ENCODE peak calls at places on chromosomes 4 and X, in seven cellular contexts. R is ovary, H is right lobe of liver, A is IMR-90, P is K562, N is body of pancreas, U is tibial artery. C is an unnamed sample.

GRCh38 chrX:69993494-69993893 is 56.2 kb downstream of the AWAT2 start:
- DNase-seq in U (no peak), P (no peak), N (no peak), A (no peak), R (no peak), H (no peak), C (no peak)

GRCh38 chr4:153001626-153002025 is 65.5 kb downstream of the FHDC1 start:
- DNase-seq in N (no peak), U (no peak), H (no peak), A (no peak), P (no peak), R (no peak), C (no peak)

GRCh38 chr4:170109586-170110289 is 20.0 kb upstream of the AADAT start:
- DNase-seq in A (no peak), H (no peak), R (no peak), N (no peak), P (no peak), U (no peak), C (peak)

GRCh38 chr4:172809319-172809718 is 359.3 kb upstream of the GALNT7 start:
- DNase-seq in R (no peak), P (no peak), N (no peak), U (no peak), H (no peak), A (no peak), C (no peak)

GRCh38 chrX:104118765-104119164 is 6.4 kb downstream of the ZCCHC18 start:
- DNase-seq in H (no peak), R (no peak), P (no peak), A (no peak), N (no peak), U (no peak), C (no peak)

GRCh38 chrX:40644821-40645358 is 2.5 kb downstream of the CXorf38 start:
- DNase-seq in A (peak), R (peak), H (peak), P (no peak), U (peak), N (peak), C (peak)

GRCh38 chr4:152628128-152628527 is 51.7 kb downstream of the TMEM154 start:
- DNase-seq in H (no peak), N (no peak), R (no peak), A (no peak), U (no peak), P (no peak), C (peak)

GRCh38 chr4:183408791-183409190 is 35.6 kb upstream of the CDKN2AIP start:
- DNase-seq in H (no peak), A (no peak), U (no peak), P (no peak), N (no peak), R (no peak), C (no peak)

GRCh38 chrX:130539721-130540321 is 138.0 kb downstream of the RBMX2 start:
- DNase-seq in H (no peak), N (peak), U (peak), R (no peak), A (peak), P (peak), C (peak)

GRCh38 chrX:137575596-137576255 is 9.8 kb downstream of the ZIC3 start:
- DNase-seq in R (no peak), N (no peak), A (no peak), P (no peak), U (no peak), H (no peak), C (no peak)

GRCh38 chr4:10015140-10015753 is 6.0 kb downstream of the SLC2A9 start:
- DNase-seq in H (no peak), R (peak), N (peak), U (no peak), P (no peak), A (peak), C (peak)

GRCh38 chr4:160038560-160038959 is 935.7 kb downstream of the RAPGEF2 start:
- DNase-seq in A (no peak), P (no peak), U (no peak), H (no peak), N (no peak), R (no peak), C (no peak)

GRCh38 chrX:47658684-47659515 is at the start of gene UXT:
- DNase-seq in H (peak), U (peak), N (peak), P (peak), A (peak), R (peak), C (peak)

GRCh38 chr4:159281781-159282180 is 178.9 kb downstream of the RAPGEF2 start:
- DNase-seq in N (no peak), H (no peak), U (no peak), A (peak), P (no peak), R (no peak), C (peak)

GRCh38 chrX:24343719-24344118 is 16.7 kb upstream of the SUPT20HL1 start:
- DNase-seq in U (no peak), P (no peak), H (no peak), R (no peak), N (no peak), A (no peak), C (peak)

GRCh38 chr4:67549123-67549522 is 3.8 kb upstream of the CENPC start:
- DNase-seq in N (no peak), U (no peak), H (no peak), R (no peak), A (no peak), P (no peak), C (peak)

GRCh38 chrX:80876877-80877276 is 67.2 kb upstream of the BRWD3 start:
- DNase-seq in U (no peak), H (no peak), N (no peak), R (no peak), A (peak), P (no peak), C (peak)

GRCh38 chr4:184322328-184323025 is 104.8 kb upstream of the ENPP6 start:
- DNase-seq in N (no peak), A (no peak), P (no peak), H (no peak), U (no peak), R (no peak), C (no peak)

GRCh38 chrX:78168065-78168464 is 28.6 kb upstream of the TAF9B start:
- DNase-seq in H (no peak), A (no peak), N (no peak), P (no peak), U (no peak), R (no peak), C (peak)

GRCh38 chrX:30971761-30972603 is 82.9 kb upstream of the TAB3 start:
- DNase-seq in A (peak), N (peak), R (no peak), U (no peak), P (peak), H (no peak), C (peak)

GRCh38 chr4:77146426-77147399 is 10.3 kb upstream of the CCNG2 start:
- DNase-seq in N (no peak), A (no peak), H (no peak), R (no peak), U (no peak), P (no peak), C (no peak)

GRCh38 chr4:56705373-56705772 is 24.3 kb upstream of the HOPX start:
- DNase-seq in P (no peak), N (no peak), U (no peak), H (no peak), A (no peak), R (no peak), C (no peak)

GRCh38 chr4:145907827-145908226 is 30.8 kb downstream of the ZNF827 start:
- DNase-seq in N (no peak), R (no peak), H (no peak), U (no peak), P (no peak), A (peak), C (no peak)

GRCh38 chr4:170990989-170991589 is 822.1 kb upstream of the GALNTL6 start:
- DNase-seq in U (no peak), A (no peak), H (no peak), P (no peak), R (no peak), N (peak), C (no peak)

GRCh38 chr4:139857021-139857420 is 191.4 kb downstream of the MGST2 start:
- DNase-seq in A (peak), U (no peak), P (no peak), H (peak), R (no peak), N (no peak), C (no peak)

GRCh38 chr4:108959497-108959896 is 196.6 kb upstream of the ETNPPL start:
- DNase-seq in H (no peak), N (no peak), P (no peak), U (no peak), R (no peak), A (peak), C (no peak)

GRCh38 chr4:86855572-86855971 is 6.4 kb upstream of the SLC10A6 start:
- DNase-seq in U (no peak), A (peak), H (no peak), N (no peak), P (no peak), R (no peak), C (peak)

GRCh38 chr4:147134536-147135210 is 189.0 kb upstream of the TTC29 start:
- DNase-seq in U (no peak), N (no peak), P (no peak), A (no peak), H (no peak), R (no peak), C (no peak)

GRCh38 chr4:157220026-157220881 is at the start of gene GRIA2:
- DNase-seq in R (no peak), N (peak), H (peak), P (peak), U (no peak), A (peak), C (peak)

GRCh38 chr4:125244848-125245450 is 69.8 kb upstream of the FAT4 start:
- DNase-seq in N (no peak), P (no peak), H (no peak), R (no peak), A (peak), U (no peak), C (peak)

GRCh38 chrX:153477039-153477438 is 6.7 kb upstream of the HAUS7 start:
- DNase-seq in A (peak), R (peak), H (no peak), P (no peak), U (peak), N (no peak), C (peak)

GRCh38 chr4:22906046-22906445 is 213.3 kb downstream of the GBA3 start:
- DNase-seq in U (no peak), P (no peak), R (no peak), N (no peak), H (no peak), A (no peak), C (no peak)

GRCh38 chrX:145178268-145178667 is 69.0 kb upstream of the SPANXN1 start:
- DNase-seq in A (no peak), U (no peak), P (peak), H (no peak), R (no peak), N (no peak), C (no peak)

GRCh38 chrX:55816023-55816422 is 98.5 kb downstream of the RRAGB start:
- DNase-seq in A (no peak), H (no peak), U (no peak), R (no peak), N (no peak), P (no peak), C (no peak)

GRCh38 chr4:182089326-182089725 is 153.9 kb upstream of the TENM3 start:
- DNase-seq in A (no peak), H (no peak), N (peak), U (no peak), R (no peak), P (no peak), C (peak)
- TF ChIP-seq CTCF in A (no peak), H (peak), N (peak), U (no peak), R (no peak), P (peak), C (no peak)

DNA sequence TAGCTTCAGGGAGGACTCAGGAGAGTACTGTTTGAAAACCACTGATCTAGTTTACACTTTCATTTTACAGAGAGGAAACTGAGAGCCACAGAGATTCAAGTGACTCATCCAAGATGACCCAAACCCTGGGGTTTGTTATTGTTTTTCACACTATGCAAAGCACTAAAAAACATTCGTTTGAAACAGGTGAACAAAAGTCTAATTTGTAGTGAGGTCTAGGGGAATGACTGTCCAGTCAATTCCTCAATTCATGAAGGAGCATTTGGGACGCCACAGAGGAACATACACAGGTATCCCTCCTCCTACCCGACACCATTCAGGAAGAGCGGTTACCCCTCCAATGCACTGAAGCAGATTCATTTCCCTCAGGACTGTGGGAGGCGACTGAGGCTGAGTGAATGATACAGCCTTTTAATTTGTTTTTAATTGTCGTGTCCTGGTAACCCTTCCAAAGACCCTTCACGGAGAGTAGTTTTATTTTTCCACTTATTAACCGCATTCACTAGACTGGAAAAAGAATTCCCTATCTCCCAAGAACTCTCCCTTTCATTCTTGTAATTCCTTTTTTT is 30.3 kb downstream of the TLR10 start:
- DNase-seq in H (no peak), N (no peak), A (peak), P (no peak), U (no peak), R (no peak), C (no peak)
- H3K4me3 ChIP-seq in H (no peak), N (no peak), A (no peak), P (no peak), U (peak), R (peak), C (no peak)

GRCh38 chr4:7398104-7398423 is 36.7 kb downstream of the PSAPL1 start:
- DNase-seq in P (no peak), U (peak), A (peak), H (no peak), N (peak), R (no peak), C (no peak)
- TF ChIP-seq CTCF in P (no peak), U (no peak), A (no peak), H (no peak), N (peak), R (no peak), C (no peak)

GRCh38 chrX:114465689-114466088 is 118.2 kb upstream of the HTR2C start:
- DNase-seq in U (no peak), H (no peak), P (no peak), N (no peak), R (no peak), A (no peak), C (no peak)
- H3K4me3 ChIP-seq in U (no peak), H (no peak), P (no peak), N (no peak), R (no peak), A (no peak), C (no peak)

GRCh38 chr4:24666816-24667477 is 82.6 kb upstream of the DHX15 start:
- DNase-seq in H (no peak), N (no peak), R (no peak), A (no peak), U (no peak), P (no peak), C (no peak)
- TF ChIP-seq CTCF in H (no peak), N (no peak), R (no peak), A (no peak), U (no peak), P (no peak), C (no peak)

GRCh38 chrX:107825698-107826285 is at the start of gene MID2:
- DNase-seq in P (no peak), H (peak), U (peak), N (peak), R (peak), A (no peak), C (peak)
- H3K4me3 ChIP-seq in P (no peak), H (peak), U (peak), N (peak), R (peak), A (peak), C (peak)

DNA sequence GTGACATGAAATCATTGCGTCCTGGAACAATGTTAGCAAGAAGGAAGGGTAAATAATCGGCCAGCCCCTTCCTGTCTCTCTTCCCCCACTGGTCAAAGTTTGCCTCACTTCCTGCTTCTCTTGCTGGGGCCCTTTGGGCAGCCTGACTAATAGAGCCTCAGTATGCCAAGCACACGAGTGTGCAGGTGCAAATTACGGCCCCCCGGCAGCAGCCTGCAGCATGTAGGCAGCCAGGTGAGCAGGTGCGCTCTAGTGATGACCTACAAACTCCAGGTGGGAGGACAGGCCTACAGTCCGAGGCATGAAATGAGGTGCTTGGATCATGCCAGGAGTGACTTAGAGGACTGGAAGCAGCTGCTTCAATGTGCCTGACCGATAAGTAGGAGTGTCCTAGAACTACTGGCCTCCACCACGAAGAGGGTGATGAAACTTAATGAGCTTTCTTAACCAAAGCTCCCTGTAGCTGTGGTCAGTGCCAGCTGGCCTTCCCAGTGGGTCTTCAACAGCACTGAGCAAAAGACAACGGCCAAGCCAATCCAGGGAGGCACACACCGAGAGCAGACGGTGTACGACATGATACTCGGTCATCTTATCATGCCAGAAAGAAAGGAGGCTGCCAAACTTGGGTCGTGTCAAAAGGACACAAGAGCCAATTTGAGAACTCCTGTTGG is 26.1 kb upstream of the FAT1 start:
- DNase-seq in N (no peak), U (no peak), H (no peak), A (no peak), P (no peak), R (no peak), C (no peak)
- TF ChIP-seq CTCF in N (no peak), U (no peak), H (no peak), A (no peak), P (no peak), R (no peak), C (no peak)

DNA sequence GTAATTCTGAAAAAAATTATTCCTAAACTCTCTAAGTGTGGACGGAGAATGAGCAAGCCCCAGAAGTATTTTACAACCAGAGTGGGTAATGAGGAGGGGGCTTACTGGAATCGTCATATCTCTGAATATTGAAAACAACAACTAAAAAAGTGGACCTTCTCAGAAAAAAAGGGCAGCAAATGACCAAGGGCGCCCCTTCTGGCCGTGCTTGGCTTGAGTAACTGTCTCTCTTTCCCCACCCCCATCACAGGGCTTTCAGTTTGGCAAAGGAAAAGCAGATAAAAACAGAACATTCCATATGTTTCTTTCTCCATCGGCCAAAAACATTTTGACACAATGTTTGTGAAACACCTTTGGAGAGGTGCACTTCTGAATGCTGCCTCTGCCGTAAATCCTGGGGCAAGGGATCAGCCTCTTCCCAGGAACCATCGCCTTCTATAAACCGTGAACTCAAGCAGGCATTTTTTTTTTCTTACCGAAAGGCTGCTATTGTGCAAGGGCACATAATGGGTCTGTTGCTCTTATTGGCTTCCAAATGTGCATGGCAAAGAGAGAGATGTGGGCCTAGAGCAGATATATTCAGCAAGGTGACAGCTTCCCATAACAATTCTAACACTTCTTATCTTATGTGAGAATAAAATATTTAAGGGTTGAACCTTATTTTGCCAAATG is 115.4 kb downstream of the PARM1 start:
- DNase-seq in N (no peak), A (no peak), H (no peak), R (no peak), P (peak), U (no peak), C (no peak)
- H3K4me3 ChIP-seq in N (no peak), A (no peak), H (no peak), R (no peak), P (no peak), U (no peak), C (no peak)

GRCh38 chrX:95505721-95506120 is 1178.9 kb upstream of the DIAPH2 start:
- DNase-seq in R (no peak), H (no peak), P (no peak), A (no peak), N (no peak), U (no peak), C (no peak)
- TF ChIP-seq CTCF in R (no peak), H (peak), P (no peak), A (no peak), N (no peak), U (no peak), C (no peak)

DNA sequence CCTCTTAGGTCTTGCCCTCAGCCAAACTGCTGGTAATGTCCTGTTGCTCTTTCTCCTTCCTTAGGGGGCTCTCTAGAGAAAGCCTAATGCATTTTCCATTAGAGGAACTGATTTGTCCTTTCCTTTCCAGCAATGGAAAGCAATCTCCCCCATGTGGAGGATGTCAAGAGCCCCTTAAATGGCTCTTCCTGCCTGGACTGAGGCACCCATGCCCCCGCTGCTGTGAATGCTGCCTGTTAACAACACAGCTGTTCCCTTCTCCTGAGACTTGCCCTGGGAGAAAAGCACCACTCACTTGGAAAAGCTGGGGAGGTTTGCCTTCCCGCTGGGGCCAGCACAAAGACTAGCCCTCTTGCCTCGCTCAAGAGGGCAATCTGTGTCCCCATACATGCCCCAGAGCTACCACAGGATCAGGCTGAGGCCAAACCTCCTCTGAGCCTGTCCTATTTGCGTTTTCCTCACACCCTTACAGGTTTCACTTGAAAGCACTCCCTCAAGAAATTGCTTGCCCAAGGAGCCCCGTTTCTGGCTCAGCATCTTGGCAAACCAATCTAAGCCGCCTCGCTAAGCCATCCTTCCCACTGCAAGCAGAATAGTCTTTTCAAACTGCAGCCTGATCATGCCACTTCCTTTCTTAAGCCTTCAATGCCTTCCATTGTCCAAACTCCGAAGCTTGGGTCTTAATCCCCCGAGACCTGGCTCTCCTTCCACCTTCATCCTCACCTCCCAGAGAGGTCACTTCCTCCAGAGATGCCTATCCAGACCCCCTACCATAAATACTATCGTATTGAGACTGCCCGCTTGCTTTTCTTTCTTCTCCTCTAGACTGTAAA is 23.2 kb upstream of the SMIM20 start:
- DNase-seq in N (no peak), A (no peak), P (no peak), R (no peak), U (no peak), H (no peak), C (no peak)
- H3K4me3 ChIP-seq in N (no peak), A (no peak), P (no peak), R (no peak), U (no peak), H (no peak), C (no peak)

C was measured in fibroblast of the aortic adventitia.